ENCODE peak calls at places on chromosomes 12 and 14, in four cellular contexts. Q is brain microvascular endothelial cell, T is astrocyte, L is A549. F is an unnamed sample.

GRCh38 chr14:93115069-93115919 is 431 bp downstream of the ITPK1 start:
- DNase-seq in Q (peak), T (peak), L (peak), F (peak)

GRCh38 chr12:19744760-19745218 is 305.5 kb downstream of the AEBP2 start:
- DNase-seq in Q (peak), T (peak), L (peak), F (peak)

GRCh38 chr12:123132951-123133619 is 17.8 kb downstream of the PITPNM2 start:
- DNase-seq in Q (no peak), T (no peak), L (no peak), F (no peak)

GRCh38 chr12:113333877-113334785 is 778 bp downstream of the SLC8B1 start:
- DNase-seq in Q (no peak), T (no peak), L (no peak), F (no peak)

GRCh38 chr12:119486599-119487154 is 106.9 kb upstream of the TMEM233 start:
- DNase-seq in Q (no peak), T (no peak), L (no peak), F (no peak)

GRCh38 chr14:103973354-103973753 is 31.0 kb upstream of the RD3L start:
- DNase-seq in Q (no peak), T (no peak), L (no peak), F (no peak)

GRCh38 chr12:1575287-1575798 is 19.0 kb downstream of the FBXL14 start:
- DNase-seq in Q (no peak), T (no peak), L (no peak), F (peak)

GRCh38 chr12:120705618-120706017 is 4.6 kb upstream of the UNC119B start:
- DNase-seq in Q (no peak), T (no peak), L (no peak), F (no peak)

GRCh38 chr12:67437011-67437410 is 167.9 kb downstream of the CAND1 start:
- DNase-seq in Q (no peak), T (no peak), L (no peak), F (no peak)

GRCh38 chr12:84807249-84807648 is 105.3 kb downstream of the SLC6A15 start:
- DNase-seq in Q (peak), T (peak), L (no peak), F (no peak)

GRCh38 chr14:23557946-23558345 is 1.9 kb downstream of the THTPA start:
- DNase-seq in Q (no peak), T (no peak), L (no peak), F (no peak)

GRCh38 chr12:78671295-78671694 is 193.3 kb upstream of the SYT1 start:
- DNase-seq in Q (peak), T (peak), L (peak), F (peak)

GRCh38 chr12:51077930-51078329 is 5.5 kb downstream of the CSRNP2 start:
- DNase-seq in Q (peak), T (peak), L (no peak), F (peak)

GRCh38 chr12:1391722-1392121 is 202.7 kb downstream of the FBXL14 start:
- DNase-seq in Q (no peak), T (no peak), L (peak), F (no peak)

GRCh38 chr12:132813443-132813842 is 15.2 kb downstream of the GOLGA3 start:
- DNase-seq in Q (no peak), T (no peak), L (no peak), F (no peak)

GRCh38 chr12:5466521-5466960 is 34.6 kb downstream of the NTF3 start:
- DNase-seq in Q (no peak), T (no peak), L (no peak), F (no peak)

GRCh38 chr12:19220861-19221466 is 91.4 kb downstream of the PLEKHA5 start:
- DNase-seq in Q (peak), T (peak), L (no peak), F (peak)

GRCh38 chr12:78898416-78898815 is 33.8 kb downstream of the SYT1 start:
- DNase-seq in Q (no peak), T (peak), L (no peak), F (peak)

GRCh38 chr12:52795694-52796428 is at the start of gene KRT3:
- DNase-seq in Q (no peak), T (no peak), L (no peak), F (no peak)

GRCh38 chr12:77120156-77120555 is 54.8 kb upstream of the E2F7 start:
- DNase-seq in Q (peak), T (peak), L (peak), F (peak)

GRCh38 chr12:103841690-103842584 is 903 bp upstream of the NT5DC3 start:
- DNase-seq in Q (peak), T (peak), L (peak), F (peak)

GRCh38 chr12:48454675-48455074 is 17.7 kb upstream of the ANP32D start:
- DNase-seq in Q (peak), T (peak), L (peak), F (peak)

DNA sequence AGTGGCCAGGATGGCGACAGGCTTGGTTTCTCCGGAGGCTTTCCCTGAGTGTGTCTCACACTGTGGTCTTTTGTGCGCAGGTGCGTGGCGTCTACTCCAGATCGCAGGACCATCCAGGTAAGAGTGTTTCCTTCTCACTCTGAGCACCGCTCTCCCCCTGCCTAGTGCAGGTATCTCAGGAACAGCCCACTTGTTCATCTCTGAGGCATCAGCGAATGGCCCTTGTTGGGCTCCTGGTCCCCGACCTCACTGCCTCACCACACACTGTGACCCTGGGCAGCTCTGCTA is 781 bp downstream of the ADGRD1 start:
- DNase-seq in Q (no peak), T (no peak), L (no peak), F (no peak)
- H3K4me3 ChIP-seq in Q (no peak), T (no peak), L (no peak), F (no peak)

DNA sequence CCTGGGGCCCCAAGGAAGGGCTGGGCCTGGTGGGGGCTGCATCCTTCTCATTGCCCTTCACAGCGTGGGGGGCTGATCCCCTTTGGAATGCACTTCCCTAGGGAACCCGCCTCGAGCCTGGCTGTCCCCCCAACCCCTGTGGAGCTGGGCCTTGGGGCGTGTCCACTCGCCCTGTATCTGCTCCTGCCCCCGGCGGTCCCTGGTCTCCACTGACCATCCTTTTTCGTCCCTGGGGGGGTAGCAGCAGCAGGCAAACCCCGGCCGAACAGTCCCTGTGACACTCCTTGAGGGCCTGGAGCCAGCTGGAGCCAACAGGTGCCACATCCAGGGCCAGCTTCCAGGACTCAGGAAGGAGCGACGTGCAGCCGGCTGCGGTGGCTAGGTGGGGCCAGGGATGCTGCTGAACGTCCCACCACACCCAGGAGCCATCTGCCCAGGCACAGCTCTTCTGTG is 9.4 kb upstream of the GPR132 start:
- DNase-seq in Q (no peak), T (no peak), L (no peak), F (no peak)
- H3K4me3 ChIP-seq in Q (no peak), T (no peak), L (no peak), F (no peak)

DNA sequence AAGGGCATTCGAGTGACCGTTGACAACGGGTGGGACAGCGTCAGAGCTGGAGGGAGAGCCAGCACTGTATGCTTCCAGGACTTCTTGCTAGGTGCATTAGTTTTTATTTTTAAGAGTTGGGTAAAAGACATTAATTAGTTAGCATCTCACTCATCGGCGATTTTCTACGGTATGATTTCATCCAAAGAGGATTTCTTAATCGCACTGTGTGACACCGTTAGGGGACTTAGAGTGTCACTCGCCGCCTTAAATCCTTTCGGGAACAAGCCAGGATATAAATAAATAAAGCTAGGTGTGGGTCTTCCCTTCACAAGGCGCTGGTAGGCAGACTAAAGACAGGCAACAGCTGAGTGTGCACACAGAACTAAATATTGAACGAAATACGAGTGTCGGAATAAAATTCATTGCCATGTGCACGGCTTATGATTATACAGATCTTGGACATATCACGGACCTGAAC is 869 bp upstream of the NOVA1 start:
- DNase-seq in Q (no peak), T (no peak), L (peak), F (peak)
- H3K4me3 ChIP-seq in Q (peak), T (peak), L (peak), F (peak)

GRCh38 chr14:105068818-105069217 is 3.6 kb upstream of the GPR132 start:
- DNase-seq in Q (no peak), T (no peak), L (no peak), F (no peak)
- H3K4me3 ChIP-seq in Q (no peak), T (no peak), L (no peak), F (no peak)

DNA sequence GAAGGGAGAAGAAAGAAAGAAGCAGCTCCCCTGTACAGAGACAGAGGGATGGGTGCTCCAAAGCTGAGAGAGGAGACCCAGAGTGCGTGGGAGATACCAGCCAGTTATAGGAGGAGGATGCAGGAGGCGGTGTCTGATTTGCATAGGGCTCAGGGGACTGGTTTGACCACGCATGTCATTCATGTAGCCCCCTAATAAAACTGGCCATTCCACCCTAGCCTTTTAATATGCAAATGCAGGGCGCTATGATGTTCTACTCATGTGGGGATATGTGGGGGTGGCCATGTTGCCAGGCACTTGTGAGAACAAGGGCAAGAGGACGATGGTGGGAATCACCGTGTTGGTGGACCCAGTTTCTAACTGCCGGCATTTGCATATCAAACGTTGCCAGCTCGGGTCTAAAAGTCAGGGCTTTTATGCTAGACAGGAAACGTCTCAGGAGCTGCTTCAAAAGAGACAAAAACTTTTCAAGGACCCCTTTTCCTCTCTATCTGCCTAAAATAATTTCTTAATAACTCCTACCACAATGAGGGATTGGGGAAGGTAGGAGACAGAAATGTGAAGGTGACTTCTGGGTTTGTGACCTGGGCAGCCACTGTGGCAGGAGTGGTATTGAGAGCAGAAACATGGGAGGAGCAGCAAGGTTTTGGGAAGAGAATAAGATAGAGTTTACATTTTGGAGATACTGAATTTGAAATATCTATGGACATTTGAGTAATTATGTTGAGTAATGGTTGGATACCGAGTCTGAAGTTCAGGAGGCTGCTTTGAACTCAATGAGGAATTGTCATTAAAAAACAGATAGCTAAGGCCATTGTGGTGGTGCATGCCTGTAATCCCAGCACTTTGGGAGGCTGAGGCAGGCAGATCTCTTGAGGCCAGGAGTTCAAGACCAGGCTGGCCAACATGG is 2.2 kb upstream of the ATXN3 start:
- DNase-seq in Q (no peak), T (no peak), L (no peak), F (no peak)
- H3K4me3 ChIP-seq in Q (no peak), T (no peak), L (no peak), F (no peak)

GRCh38 chr14:64983439-64984310 is 3.0 kb upstream of the FNTB start:
- DNase-seq in Q (peak), T (no peak), L (peak), F (peak)
- H3K4me3 ChIP-seq in Q (peak), T (peak), L (peak), F (peak)

DNA sequence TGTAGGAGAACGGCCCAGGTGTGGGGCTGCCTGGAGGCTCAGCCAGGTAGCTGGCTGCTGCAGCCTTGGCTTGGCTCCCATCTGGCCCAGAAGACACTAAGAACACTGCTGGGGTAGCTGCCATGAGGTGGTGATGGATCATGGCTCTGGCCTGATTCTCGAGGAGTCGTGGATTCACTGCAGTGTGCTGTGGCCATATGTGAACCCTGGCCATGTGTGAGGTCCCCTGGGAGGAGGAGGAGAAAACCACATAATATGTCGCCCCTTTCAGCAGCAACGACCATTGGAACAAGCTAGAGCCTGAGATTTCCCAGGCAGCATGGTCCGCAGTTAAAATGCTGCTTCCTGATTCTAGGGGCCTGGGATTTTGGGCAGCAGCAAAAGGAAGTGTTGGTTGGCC is 4.0 kb upstream of the PRMT8 start:
- DNase-seq in Q (no peak), T (no peak), L (no peak), F (no peak)
- H3K4me3 ChIP-seq in Q (no peak), T (no peak), L (no peak), F (no peak)

DNA sequence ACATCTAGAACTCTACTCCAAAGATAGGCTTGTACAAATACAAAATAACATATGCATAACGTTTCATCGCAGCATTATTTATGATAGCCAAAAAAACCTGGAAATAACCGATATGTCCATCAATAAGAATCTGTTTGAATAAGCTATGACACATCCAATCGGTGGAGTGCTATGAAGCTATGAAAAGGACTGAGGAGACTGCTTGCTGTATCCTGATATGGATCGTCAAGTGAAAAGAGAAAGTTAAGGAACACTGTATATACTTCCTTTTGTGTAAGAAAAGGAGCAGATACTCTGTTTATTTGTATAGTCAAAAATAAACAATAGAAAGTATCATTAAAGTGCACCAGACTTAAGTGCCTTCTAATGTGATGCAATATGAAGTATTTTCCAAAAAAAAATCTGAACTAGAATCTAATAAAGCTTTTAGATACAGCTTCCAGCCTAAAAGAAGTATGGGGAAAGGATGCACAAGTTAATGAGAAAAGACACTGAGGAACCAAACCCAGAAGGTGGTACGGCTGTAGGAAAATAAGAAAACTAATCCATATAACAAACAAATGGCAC is 646 bp upstream of the KLHDC1 start:
- DNase-seq in Q (no peak), T (no peak), L (no peak), F (peak)
- H3K4me3 ChIP-seq in Q (peak), T (peak), L (peak), F (peak)

F was measured in cardiac fibroblast.